ENCODE peak calls at places on chromosomes 16 and 17, in nine cellular contexts. One of them, this sample, is unnamed. For H3K4me1, the result is how much of the 10 kb centered on the place peaks cover.

GRCh38 chr16:71648921-71649320 is 22.9 kb downstream of the MARVELD3 start:
- DNase-seq in fibroblast of lung: no peak
- DNase-seq in heart left ventricle: no peak
- DNase-seq in right cardiac atrium: no peak
- DNase-seq in aorta: no peak
- DNase-seq in heart right ventricle: no peak
- DNase-seq in tibial artery: no peak
- DNase-seq in GM23248: peak
- DNase-seq in stomach: no peak
- DNase-seq in this sample: no peak

GRCh38 chr16:67268136-67268579 is 11.2 kb upstream of the PLEKHG4 start:
- DNase-seq in fibroblast of lung: peak
- DNase-seq in heart left ventricle: no peak
- DNase-seq in right cardiac atrium: peak
- DNase-seq in aorta: peak
- DNase-seq in heart right ventricle: no peak
- DNase-seq in tibial artery: peak
- DNase-seq in GM23248: peak
- DNase-seq in stomach: peak
- DNase-seq in this sample: no peak

GRCh38 chr17:11996722-11997146 is 541 bp downstream of the ZNF18 start:
- DNase-seq in fibroblast of lung: peak
- DNase-seq in heart left ventricle: no peak
- DNase-seq in right cardiac atrium: no peak
- DNase-seq in aorta: no peak
- DNase-seq in heart right ventricle: no peak
- DNase-seq in tibial artery: no peak
- DNase-seq in GM23248: peak
- DNase-seq in stomach: peak
- DNase-seq in this sample: peak

GRCh38 chr17:51653902-51654301 is 393.6 kb downstream of the UTP18 start:
- DNase-seq in fibroblast of lung: no peak
- DNase-seq in heart left ventricle: no peak
- DNase-seq in right cardiac atrium: no peak
- DNase-seq in aorta: no peak
- DNase-seq in heart right ventricle: no peak
- DNase-seq in tibial artery: no peak
- DNase-seq in GM23248: no peak
- DNase-seq in stomach: no peak
- DNase-seq in this sample: no peak

GRCh38 chr16:11139624-11140375 is 116.2 kb downstream of the SOCS1 start:
- DNase-seq in fibroblast of lung: peak
- DNase-seq in heart left ventricle: no peak
- DNase-seq in right cardiac atrium: no peak
- DNase-seq in aorta: no peak
- DNase-seq in heart right ventricle: no peak
- DNase-seq in tibial artery: peak
- DNase-seq in GM23248: no peak
- DNase-seq in stomach: no peak
- DNase-seq in this sample: no peak

GRCh38 chr16:84179612-84180320 is 7.1 kb downstream of the TAF1C start:
- DNase-seq in fibroblast of lung: no peak
- DNase-seq in heart left ventricle: no peak
- DNase-seq in right cardiac atrium: peak
- DNase-seq in aorta: peak
- DNase-seq in heart right ventricle: no peak
- DNase-seq in tibial artery: no peak
- DNase-seq in GM23248: no peak
- DNase-seq in stomach: no peak
- DNase-seq in this sample: no peak

GRCh38 chr17:4503283-4504005 is 4.8 kb downstream of the SPNS2 start:
- DNase-seq in fibroblast of lung: no peak
- DNase-seq in heart left ventricle: no peak
- DNase-seq in right cardiac atrium: no peak
- DNase-seq in aorta: no peak
- DNase-seq in heart right ventricle: no peak
- DNase-seq in tibial artery: no peak
- DNase-seq in GM23248: no peak
- DNase-seq in stomach: no peak
- DNase-seq in this sample: no peak

GRCh38 chr17:57548421-57549385 is 196.4 kb downstream of the CCDC182 start:
- DNase-seq in fibroblast of lung: peak
- DNase-seq in heart left ventricle: peak
- DNase-seq in right cardiac atrium: peak
- DNase-seq in aorta: no peak
- DNase-seq in heart right ventricle: no peak
- DNase-seq in tibial artery: no peak
- DNase-seq in GM23248: no peak
- DNase-seq in stomach: no peak
- DNase-seq in this sample: no peak

GRCh38 chr17:38871247-38871991 is 1.6 kb downstream of the LASP1 start:
- DNase-seq in fibroblast of lung: peak
- DNase-seq in heart left ventricle: peak
- DNase-seq in right cardiac atrium: peak
- DNase-seq in aorta: peak
- DNase-seq in heart right ventricle: no peak
- DNase-seq in tibial artery: peak
- DNase-seq in GM23248: peak
- DNase-seq in stomach: peak
- DNase-seq in this sample: peak

GRCh38 chr17:29155235-29155965 is 24.8 kb downstream of the MYO18A start:
- DNase-seq in fibroblast of lung: peak
- DNase-seq in heart left ventricle: peak
- DNase-seq in right cardiac atrium: peak
- DNase-seq in aorta: peak
- DNase-seq in heart right ventricle: no peak
- DNase-seq in tibial artery: no peak
- DNase-seq in GM23248: peak
- DNase-seq in stomach: peak
- DNase-seq in this sample: no peak

GRCh38 chr17:1912146-1912545 is 82.3 kb downstream of the RPA1 start:
- DNase-seq in fibroblast of lung: no peak
- DNase-seq in heart left ventricle: no peak
- DNase-seq in right cardiac atrium: peak
- DNase-seq in aorta: peak
- DNase-seq in heart right ventricle: no peak
- DNase-seq in tibial artery: no peak
- DNase-seq in GM23248: no peak
- DNase-seq in stomach: no peak
- DNase-seq in this sample: no peak

GRCh38 chr16:50360033-50360778 is 8.6 kb downstream of the BRD7 start:
- DNase-seq in fibroblast of lung: peak
- DNase-seq in heart left ventricle: no peak
- DNase-seq in right cardiac atrium: no peak
- DNase-seq in aorta: peak
- DNase-seq in heart right ventricle: no peak
- DNase-seq in tibial artery: no peak
- DNase-seq in GM23248: peak
- DNase-seq in stomach: peak
- DNase-seq in this sample: no peak

GRCh38 chr16:7509919-7510705 is 177.5 kb downstream of the RBFOX1 start:
- DNase-seq in fibroblast of lung: no peak
- DNase-seq in heart left ventricle: no peak
- DNase-seq in right cardiac atrium: no peak
- DNase-seq in aorta: no peak
- DNase-seq in heart right ventricle: no peak
- DNase-seq in tibial artery: no peak
- DNase-seq in GM23248: no peak
- DNase-seq in stomach: no peak
- DNase-seq in this sample: no peak

GRCh38 chr16:694863-695354 is 4.7 kb upstream of the WDR24 start:
- DNase-seq in fibroblast of lung: no peak
- DNase-seq in heart left ventricle: no peak
- DNase-seq in right cardiac atrium: no peak
- DNase-seq in aorta: no peak
- DNase-seq in heart right ventricle: no peak
- DNase-seq in tibial artery: no peak
- DNase-seq in GM23248: no peak
- DNase-seq in stomach: no peak
- DNase-seq in this sample: no peak

GRCh38 chr16:694187-694862 is 4.1 kb upstream of the WDR24 start:
- DNase-seq in fibroblast of lung: no peak
- DNase-seq in heart left ventricle: no peak
- DNase-seq in right cardiac atrium: no peak
- DNase-seq in aorta: no peak
- DNase-seq in heart right ventricle: no peak
- DNase-seq in tibial artery: no peak
- DNase-seq in GM23248: no peak
- DNase-seq in stomach: no peak
- DNase-seq in this sample: no peak

GRCh38 chr16:693364-693763 is 3.2 kb upstream of the WDR24 start:
- DNase-seq in fibroblast of lung: no peak
- DNase-seq in heart left ventricle: no peak
- DNase-seq in right cardiac atrium: no peak
- DNase-seq in aorta: no peak
- DNase-seq in heart right ventricle: no peak
- DNase-seq in tibial artery: no peak
- DNase-seq in GM23248: no peak
- DNase-seq in stomach: no peak
- DNase-seq in this sample: no peak

GRCh38 chr16:693766-694165 is 3.6 kb upstream of the WDR24 start:
- DNase-seq in fibroblast of lung: no peak
- DNase-seq in heart left ventricle: no peak
- DNase-seq in right cardiac atrium: no peak
- DNase-seq in aorta: no peak
- DNase-seq in heart right ventricle: no peak
- DNase-seq in tibial artery: no peak
- DNase-seq in GM23248: no peak
- DNase-seq in stomach: no peak
- DNase-seq in this sample: no peak

GRCh38 chr16:692356-693108 is 2.3 kb upstream of the WDR24 start:
- DNase-seq in fibroblast of lung: no peak
- DNase-seq in heart left ventricle: no peak
- DNase-seq in right cardiac atrium: no peak
- DNase-seq in aorta: no peak
- DNase-seq in heart right ventricle: no peak
- DNase-seq in tibial artery: no peak
- DNase-seq in GM23248: no peak
- DNase-seq in stomach: no peak
- DNase-seq in this sample: no peak
- H3K4me1 ChIP-seq in fibroblast of lung: under half
- H3K4me1 ChIP-seq in heart left ventricle: under half
- H3K4me1 ChIP-seq in right cardiac atrium: under half
- H3K4me1 ChIP-seq in aorta: under half
- H3K4me1 ChIP-seq in heart right ventricle: under half
- H3K4me1 ChIP-seq in tibial artery: under half
- H3K4me1 ChIP-seq in GM23248: under half
- H3K4me1 ChIP-seq in stomach: half or more
- H3K4me1 ChIP-seq in this sample: under half

DNA sequence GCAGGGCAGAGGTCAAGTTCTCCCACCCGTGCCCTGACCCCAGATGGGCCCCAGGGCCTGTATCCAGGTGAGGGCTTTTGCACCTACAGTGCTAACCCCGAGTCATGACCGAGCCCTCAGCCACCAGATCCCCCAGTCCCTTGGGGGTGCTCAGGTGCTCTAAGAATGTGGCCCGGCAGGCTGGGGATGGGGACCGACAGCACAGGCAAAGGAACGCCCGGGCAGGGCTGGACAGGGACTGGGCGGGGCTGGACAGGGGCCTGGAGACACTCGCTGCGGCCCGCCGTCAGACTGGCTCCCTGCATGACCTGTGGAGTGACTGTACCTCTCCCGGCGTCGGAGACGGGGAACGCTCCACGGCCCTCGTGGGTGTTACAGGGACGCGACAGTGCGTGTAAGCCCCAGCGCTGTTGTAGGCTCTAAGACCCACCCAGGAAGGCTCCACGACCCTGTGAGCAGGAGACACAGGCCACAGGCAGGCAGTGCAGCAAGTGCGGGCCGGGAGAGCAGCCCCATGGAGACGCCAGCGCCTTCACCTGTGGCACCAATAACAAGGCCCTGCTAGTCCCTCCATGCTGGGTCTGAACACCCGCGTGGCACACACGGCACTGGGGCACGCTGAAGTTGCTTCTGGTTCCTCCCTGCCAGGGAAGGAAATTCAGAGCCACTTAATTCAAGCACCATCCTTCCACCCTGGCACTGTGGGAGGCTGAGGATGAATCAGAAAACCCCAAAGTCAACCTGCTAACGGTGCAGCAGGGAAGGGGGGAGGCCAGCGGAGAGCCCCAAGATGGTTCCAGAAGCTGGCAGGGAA is 38.7 kb downstream of the CBFA2T3 start:
- DNase-seq in fibroblast of lung: no peak
- DNase-seq in heart left ventricle: no peak
- DNase-seq in right cardiac atrium: peak
- DNase-seq in aorta: no peak
- DNase-seq in heart right ventricle: peak
- DNase-seq in tibial artery: no peak
- DNase-seq in GM23248: no peak
- DNase-seq in stomach: no peak
- DNase-seq in this sample: no peak
- H3K4me1 ChIP-seq in fibroblast of lung: under half
- H3K4me1 ChIP-seq in heart left ventricle: half or more
- H3K4me1 ChIP-seq in right cardiac atrium: under half
- H3K4me1 ChIP-seq in aorta: under half
- H3K4me1 ChIP-seq in heart right ventricle: under half
- H3K4me1 ChIP-seq in tibial artery: under half
- H3K4me1 ChIP-seq in GM23248: under half
- H3K4me1 ChIP-seq in stomach: half or more
- H3K4me1 ChIP-seq in this sample: under half

DNA sequence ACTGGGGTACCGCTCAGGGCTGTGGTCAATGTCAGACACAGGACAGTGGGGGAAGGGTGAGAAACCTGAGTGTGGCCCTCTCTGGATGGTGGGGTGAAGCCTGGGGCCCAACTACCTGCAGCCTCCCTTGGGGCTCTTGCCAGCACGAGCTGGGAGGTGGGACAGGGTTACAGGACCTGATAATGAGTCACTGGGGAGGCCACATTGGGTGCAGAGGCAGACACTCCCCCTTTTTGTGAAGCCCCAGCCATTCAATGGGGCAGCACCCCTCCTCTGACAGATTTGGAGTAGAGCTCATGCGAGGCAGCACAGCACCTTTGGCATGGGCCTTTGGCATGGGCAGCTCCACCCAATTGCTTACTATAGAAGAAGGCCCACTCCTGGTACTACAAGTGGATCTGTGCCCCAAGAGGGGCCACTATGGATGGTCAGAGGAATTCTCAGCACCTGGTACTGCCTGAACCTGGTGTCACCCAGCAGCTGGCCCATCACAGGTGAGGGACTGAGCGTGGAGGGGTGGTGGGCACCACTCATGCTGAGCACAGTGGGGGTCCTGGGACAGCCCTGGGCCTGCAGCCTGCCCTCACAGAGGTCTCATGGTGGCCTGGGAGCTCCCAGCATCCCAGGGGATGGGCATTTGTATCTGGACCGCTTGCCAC is 45.2 kb upstream of the SMPD3 start:
- DNase-seq in fibroblast of lung: no peak
- DNase-seq in heart left ventricle: no peak
- DNase-seq in right cardiac atrium: no peak
- DNase-seq in aorta: no peak
- DNase-seq in heart right ventricle: no peak
- DNase-seq in tibial artery: no peak
- DNase-seq in GM23248: no peak
- DNase-seq in stomach: no peak
- DNase-seq in this sample: no peak
- H3K4me1 ChIP-seq in fibroblast of lung: under half
- H3K4me1 ChIP-seq in heart left ventricle: under half
- H3K4me1 ChIP-seq in right cardiac atrium: under half
- H3K4me1 ChIP-seq in aorta: under half
- H3K4me1 ChIP-seq in heart right ventricle: under half
- H3K4me1 ChIP-seq in tibial artery: under half
- H3K4me1 ChIP-seq in GM23248: under half
- H3K4me1 ChIP-seq in stomach: under half
- H3K4me1 ChIP-seq in this sample: under half

GRCh38 chr17:40035162-40035559 is 19.0 kb downstream of the MED24 start:
- DNase-seq in fibroblast of lung: peak
- DNase-seq in heart left ventricle: no peak
- DNase-seq in right cardiac atrium: peak
- DNase-seq in aorta: peak
- DNase-seq in heart right ventricle: no peak
- DNase-seq in tibial artery: no peak
- DNase-seq in GM23248: peak
- DNase-seq in stomach: no peak
- DNase-seq in this sample: no peak
- H3K4me1 ChIP-seq in fibroblast of lung: under half
- H3K4me1 ChIP-seq in heart left ventricle: under half
- H3K4me1 ChIP-seq in right cardiac atrium: under half
- H3K4me1 ChIP-seq in aorta: under half
- H3K4me1 ChIP-seq in heart right ventricle: under half
- H3K4me1 ChIP-seq in tibial artery: under half
- H3K4me1 ChIP-seq in GM23248: under half
- H3K4me1 ChIP-seq in stomach: under half
- H3K4me1 ChIP-seq in this sample: under half

This sample was measured in pancreas.